ENCODE peak calls at places on chromosomes 16 and 17, in nine cellular contexts. U is naive thymus-derived CD4-positive, alpha-beta T cell; I is NCI-H524 treated with DMSO at 0.1 percent for 48 hours; W is ELR; Z is activated B cell treated with CpG ODN at 0.5 μM for 24 hours; O is neural crest cell; C is body of pancreas; T is transverse colon; K is activated naive CD4-positive, alpha-beta T cell. H is an unnamed sample.

GRCh38 chr16:3175157-3176153 is 12.5 kb upstream of the OR1F1 start:
- DNase-seq in I (peak; percentile 47), C (no peak), O (peak; percentile 45), U (no peak), Z (no peak), K (no peak), T (no peak), W (peak; percentile 83), H (no peak)

GRCh38 chr16:69563605-69564580 is 1.9 kb upstream of the NFAT5 start:
- DNase-seq in Z (peak; percentile 27), T (no peak), I (no peak), K (no peak), W (peak; percentile 84), C (no peak), U (peak; percentile 20), O (peak; percentile 3), H (no peak)

GRCh38 chr17:17114592-17115225 is 72.5 kb downstream of the MPRIP start:
- DNase-seq in W (no peak), O (no peak), U (no peak), I (no peak), T (no peak), K (no peak), C (no peak), Z (no peak), H (no peak)

GRCh38 chr16:2528161-2529060 is 2.8 kb downstream of the CEMP1 start:
- DNase-seq in C (no peak), Z (no peak), O (no peak), U (no peak), I (no peak), K (no peak), T (no peak), W (no peak), H (no peak)

GRCh38 chr17:72687941-72688340 is 404.5 kb downstream of the SLC39A11 start:
- DNase-seq in O (no peak), T (no peak), K (no peak), Z (no peak), U (no peak), W (no peak), I (no peak), C (no peak), H (no peak)

GRCh38 chr16:30068750-30069574 is 3.4 kb downstream of the ALDOA start:
- DNase-seq in C (peak; percentile 23), K (peak; percentile 46), O (no peak), U (no peak), T (peak; percentile 28), W (peak; percentile 64), Z (peak; percentile 48), I (no peak), H (no peak)

GRCh38 chr17:46916211-46916610 is 6.7 kb upstream of the GOSR2 start:
- DNase-seq in W (peak; percentile 95), U (no peak), O (no peak), I (no peak), C (no peak), Z (no peak), T (no peak), K (no peak), H (no peak)

GRCh38 chr17:82611140-82612058 is 36.8 kb downstream of the WDR45B start:
- DNase-seq in T (no peak), O (no peak), I (peak; percentile 43), Z (no peak), K (no peak), U (no peak), W (no peak), C (no peak), H (no peak)

GRCh38 chr17:28993645-28994426 is 12.0 kb downstream of the SEZ6 start:
- DNase-seq in C (no peak), I (no peak), K (no peak), W (no peak), Z (no peak), T (no peak), U (no peak), O (no peak), H (no peak)

GRCh38 chr16:88809068-88809675 is 2.6 kb downstream of the APRT start:
- DNase-seq in K (no peak), Z (no peak), I (no peak), T (no peak), W (peak; percentile 41), O (no peak), C (peak; percentile 46), U (no peak), H (no peak)

GRCh38 chr17:41811549-41812175 is at the start of gene P3H4:
- DNase-seq in W (peak; percentile 81), C (peak; percentile 84), U (peak; percentile 75), O (peak; percentile 73), Z (peak; percentile 79), K (peak; percentile 71), I (peak; percentile 23), T (peak; percentile 87), H (no peak)

GRCh38 chr17:13429201-13429600 is 172.5 kb downstream of the HS3ST3A1 start:
- DNase-seq in C (no peak), T (no peak), U (no peak), K (no peak), W (peak; percentile 91), O (no peak), I (no peak), Z (no peak), H (no peak)

GRCh38 chr17:50665838-50666237 is 31.2 kb downstream of the ABCC3 start:
- DNase-seq in T (no peak), O (no peak), C (no peak), W (no peak), I (no peak), K (no peak), Z (no peak), U (no peak), H (no peak)

GRCh38 chr17:15233022-15233805 is 31.9 kb downstream of the PMP22 start:
- DNase-seq in O (no peak), K (no peak), W (peak; percentile 79), I (no peak), U (no peak), T (no peak), C (peak; percentile 37), Z (no peak), H (no peak)

GRCh38 chr17:6507535-6507934 is 48.8 kb downstream of the PITPNM3 start:
- DNase-seq in Z (no peak), I (no peak), C (no peak), W (peak; percentile 90), T (peak; percentile 54), U (no peak), K (no peak), O (no peak), H (no peak)

GRCh38 chr17:82843904-82844640 is 4.2 kb upstream of the ZNF750 start:
- DNase-seq in C (no peak), T (no peak), U (no peak), W (no peak), I (no peak), Z (no peak), O (no peak), K (no peak), H (no peak)

GRCh38 chr16:20997147-20997546 is 96.6 kb downstream of the LYRM1 start:
- DNase-seq in T (no peak), O (no peak), I (no peak), W (no peak), U (no peak), Z (no peak), C (no peak), K (no peak), H (no peak)

GRCh38 chr16:53207810-53208752 is 153.3 kb downstream of the CHD9 start:
- DNase-seq in W (peak; percentile 91), O (peak; percentile 53), U (no peak), I (peak; percentile 95), K (no peak), C (peak; percentile 60), T (peak; percentile 32), Z (no peak), H (no peak)

GRCh38 chr16:68275611-68276191 is 11.4 kb downstream of the SLC7A6 start:
- DNase-seq in U (no peak), Z (no peak), K (peak; percentile 27), O (no peak), W (no peak), I (no peak), C (no peak), T (no peak), H (no peak)

GRCh38 chr17:74514632-74515035 is 16.6 kb downstream of the CD300LB start:
- DNase-seq in T (no peak), Z (no peak), K (no peak), O (no peak), I (no peak), W (no peak), U (no peak), C (no peak), H (peak; percentile 60)

GRCh38 chr17:45098869-45099616 is 33.3 kb downstream of the PLCD3 start:
- DNase-seq in T (peak; percentile 93), Z (peak; percentile 67), C (peak; percentile 88), I (peak; percentile 53), W (peak; percentile 79), K (peak; percentile 72), O (peak; percentile 89), U (peak; percentile 63), H (peak; percentile 89)

GRCh38 chr16:57525761-57526160 is 10.6 kb downstream of the CCDC102A start:
- DNase-seq in C (no peak), O (no peak), T (no peak), Z (no peak), U (no peak), K (no peak), W (no peak), I (no peak), H (no peak)

GRCh38 chr17:65750678-65751077 is 189.2 kb upstream of the AXIN2 start:
- DNase-seq in I (no peak), W (peak; percentile 95), T (peak; percentile 70), O (no peak), C (peak; percentile 88), Z (no peak), U (peak; percentile 13), K (peak; percentile 37), H (no peak)

GRCh38 chr16:1184156-1184868 is 31.4 kb downstream of the CACNA1H start:
- DNase-seq in W (no peak), C (no peak), U (no peak), Z (no peak), T (peak; percentile 20), K (no peak), I (peak; percentile 10), O (no peak), H (no peak)

GRCh38 chr17:68210570-68210969 is 37.3 kb upstream of the AMZ2 start:
- DNase-seq in Z (no peak), U (no peak), O (no peak), C (no peak), W (no peak), K (no peak), I (no peak), T (no peak), H (no peak)

GRCh38 chr16:74296465-74297295 is at the start of gene PSMD7:
- DNase-seq in Z (peak; percentile 89), T (peak; percentile 93), W (peak; percentile 96), C (peak; percentile 92), O (peak; percentile 87), K (peak; percentile 82), I (peak; percentile 72), U (peak; percentile 82), H (peak; percentile 72)

GRCh38 chr16:73955255-73955654 is 341.4 kb upstream of the PSMD7 start:
- DNase-seq in K (no peak), T (no peak), Z (no peak), W (no peak), U (no peak), I (no peak), C (no peak), O (no peak), H (no peak)

GRCh38 chr16:89841275-89841674 is 13.0 kb downstream of the SPIRE2 start:
- DNase-seq in U (no peak), Z (peak; percentile 26), I (no peak), W (no peak), O (no peak), C (peak; percentile 19), T (peak; percentile 42), K (no peak), H (no peak)

GRCh38 chr16:31130336-31130812 is 5.2 kb downstream of the PRSS8 start:
- DNase-seq in C (peak; percentile 65), T (no peak), I (no peak), Z (no peak), O (no peak), K (no peak), W (no peak), U (no peak), H (no peak)

GRCh38 chr17:79793924-79794304 is 3.0 kb downstream of the CBX8 start:
- DNase-seq in W (peak; percentile 75), Z (no peak), K (no peak), C (no peak), I (no peak), T (no peak), U (no peak), O (no peak), H (no peak)

GRCh38 chr16:75109732-75110243 is 6.8 kb downstream of the LDHD start:
- DNase-seq in K (no peak), Z (no peak), U (no peak), O (no peak), C (peak; percentile 50), W (no peak), I (peak; percentile 16), T (peak; percentile 80), H (no peak)